ENCODE peak calls at places on chromosomes 11 and 22, in four cellular contexts. M is GM12878, P is K562, R is HepG2. H is an unnamed sample.

GRCh38 chr11:47317078-47317828 is 35.2 kb downstream of the MYBPC3 start:
- DNase-seq in M (no peak), R (no peak), P (no peak), H (no peak)

GRCh38 chr22:47918936-47919505 is 1156.6 kb downstream of the TBC1D22A start:
- DNase-seq in R (no peak), P (no peak), M (no peak), H (no peak)

GRCh38 chr11:2208691-2209369 is 37.2 kb upstream of the TH start:
- DNase-seq in M (no peak), R (peak), P (no peak), H (no peak)

GRCh38 chr11:64888406-64888757 is 10.0 kb upstream of the EHD1 start:
- DNase-seq in P (no peak), M (no peak), R (no peak), H (no peak)

GRCh38 chr22:45966320-45966891 is 10.6 kb downstream of the WNT7B start:
- DNase-seq in R (no peak), M (no peak), P (no peak), H (no peak)

GRCh38 chr11:85299247-85299646 is 327.9 kb downstream of the DLG2 start:
- DNase-seq in R (no peak), P (no peak), M (no peak), H (no peak)

GRCh38 chr22:20610243-20610686 is 102.9 kb downstream of the MED15 start:
- DNase-seq in R (no peak), P (no peak), M (no peak), H (no peak)

GRCh38 chr22:31139866-31140716 is at the start of gene PLA2G3:
- DNase-seq in M (no peak), R (peak), P (peak), H (no peak)

GRCh38 chr11:115503083-115503885 is 931 bp downstream of the CADM1 start:
- DNase-seq in M (no peak), P (no peak), R (peak), H (peak)

GRCh38 chr11:112961751-112962747 is 829 bp downstream of the NCAM1 start:
- DNase-seq in P (no peak), M (no peak), R (no peak), H (peak)

GRCh38 chr11:130897262-130898182 is 18.8 kb downstream of the SNX19 start:
- DNase-seq in R (no peak), M (no peak), P (no peak), H (no peak)

GRCh38 chr11:63620928-63621539 is 6.8 kb upstream of the PLAAT3 start:
- DNase-seq in R (no peak), P (no peak), M (no peak), H (no peak)

GRCh38 chr22:38868886-38869381 is 3.1 kb downstream of the CBX6 start:
- DNase-seq in P (peak), M (no peak), R (peak), H (peak)

GRCh38 chr11:72226701-72227100 is 2.1 kb downstream of the INPPL1 start:
- DNase-seq in M (no peak), P (no peak), R (no peak), H (no peak)

GRCh38 chr11:111456086-111456858 is 55.9 kb downstream of the BTG4 start:
- DNase-seq in P (no peak), M (no peak), R (no peak), H (no peak)

GRCh38 chr11:114059278-114059983 is at the start of gene ZBTB16:
- DNase-seq in M (no peak), P (peak), R (no peak), H (peak)

GRCh38 chr22:44735518-44736428 is 16.6 kb upstream of the ARHGAP8 start:
- DNase-seq in P (peak), R (peak), M (no peak), H (peak)

GRCh38 chr11:78419327-78419726 is 1.7 kb upstream of the GAB2 start:
- DNase-seq in M (no peak), R (no peak), P (no peak), H (no peak)

GRCh38 chr22:20523118-20523983 is 15.9 kb downstream of the MED15 start:
- DNase-seq in P (peak), R (no peak), M (no peak), H (peak)

GRCh38 chr11:127926721-127927120 is 660.6 kb downstream of the ETS1 start:
- DNase-seq in P (no peak), M (no peak), R (no peak), H (no peak)

GRCh38 chr11:94402355-94402754 is 1.1 kb upstream of the GPR83 start:
- DNase-seq in P (no peak), M (no peak), R (peak), H (no peak)

DNA sequence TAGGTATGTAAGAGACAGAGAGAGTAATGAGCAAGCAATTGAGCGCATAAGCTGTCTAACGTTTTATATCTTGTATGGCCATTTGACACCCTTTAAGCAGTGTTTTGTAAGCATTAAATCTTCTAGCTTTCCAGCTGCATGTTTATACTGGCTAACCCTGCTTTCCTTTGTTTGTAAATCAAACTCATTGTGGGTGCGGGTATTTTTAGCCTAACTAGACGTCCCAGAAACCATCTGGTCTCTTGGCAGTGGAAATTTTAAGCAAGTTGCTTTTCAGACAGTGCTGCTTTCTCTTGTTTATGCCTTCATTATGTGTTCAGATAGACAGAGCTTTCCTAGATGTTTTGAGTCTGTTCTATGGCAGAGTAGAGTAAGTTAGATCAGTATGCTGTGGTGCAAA is 73.5 kb downstream of the RNF169 start:
- DNase-seq in R (no peak), M (no peak), P (no peak), H (no peak)
- TF ChIP-seq TARDBP in R (no peak), M (no peak), P (no peak), H (no peak)

DNA sequence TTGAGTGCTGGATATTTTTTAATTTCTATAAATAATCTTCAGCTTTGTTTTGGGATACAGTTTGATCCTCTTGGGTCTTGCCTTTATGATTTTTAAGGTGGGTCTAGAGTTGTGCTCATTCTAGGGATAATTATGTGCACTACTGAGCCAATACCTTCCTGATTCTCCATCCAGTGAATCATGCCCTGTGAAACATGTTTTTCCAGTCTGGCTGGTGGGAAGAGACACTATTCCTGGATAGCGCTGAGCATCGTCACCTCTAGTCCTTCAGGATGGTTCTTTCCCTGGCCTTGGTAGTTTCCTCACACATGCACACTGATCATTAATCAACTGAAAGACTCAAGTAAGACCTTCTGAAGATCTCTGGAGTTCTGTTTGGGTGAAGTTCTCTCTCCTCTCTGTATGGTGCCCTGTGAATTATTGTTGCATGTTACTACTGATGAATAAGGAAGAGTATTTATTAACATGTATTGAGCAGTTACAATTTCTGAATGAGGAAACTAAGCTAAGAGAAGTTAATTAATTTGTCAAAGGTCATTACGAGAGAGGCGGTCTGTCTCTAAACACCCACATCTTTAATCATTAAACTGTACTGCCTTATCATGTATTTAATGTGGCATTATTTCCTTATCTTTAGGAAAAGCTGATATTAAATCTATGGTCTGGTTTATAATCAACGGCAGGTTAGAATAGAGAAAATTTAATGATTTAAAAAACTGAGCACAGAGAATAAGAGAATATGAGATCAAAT is 39.1 kb upstream of the LIPT2 start:
- DNase-seq in R (no peak), M (no peak), P (no peak), H (no peak)
- TF ChIP-seq SP1 in R (no peak), M (no peak), P (no peak), H (no peak)

GRCh38 chr22:28379075-28379806 is 300.4 kb downstream of the TTC28 start:
- DNase-seq in P (no peak), R (peak), M (no peak), H (no peak)
- TF ChIP-seq TARDBP in P (no peak), R (no peak), M (no peak), H (no peak)

DNA sequence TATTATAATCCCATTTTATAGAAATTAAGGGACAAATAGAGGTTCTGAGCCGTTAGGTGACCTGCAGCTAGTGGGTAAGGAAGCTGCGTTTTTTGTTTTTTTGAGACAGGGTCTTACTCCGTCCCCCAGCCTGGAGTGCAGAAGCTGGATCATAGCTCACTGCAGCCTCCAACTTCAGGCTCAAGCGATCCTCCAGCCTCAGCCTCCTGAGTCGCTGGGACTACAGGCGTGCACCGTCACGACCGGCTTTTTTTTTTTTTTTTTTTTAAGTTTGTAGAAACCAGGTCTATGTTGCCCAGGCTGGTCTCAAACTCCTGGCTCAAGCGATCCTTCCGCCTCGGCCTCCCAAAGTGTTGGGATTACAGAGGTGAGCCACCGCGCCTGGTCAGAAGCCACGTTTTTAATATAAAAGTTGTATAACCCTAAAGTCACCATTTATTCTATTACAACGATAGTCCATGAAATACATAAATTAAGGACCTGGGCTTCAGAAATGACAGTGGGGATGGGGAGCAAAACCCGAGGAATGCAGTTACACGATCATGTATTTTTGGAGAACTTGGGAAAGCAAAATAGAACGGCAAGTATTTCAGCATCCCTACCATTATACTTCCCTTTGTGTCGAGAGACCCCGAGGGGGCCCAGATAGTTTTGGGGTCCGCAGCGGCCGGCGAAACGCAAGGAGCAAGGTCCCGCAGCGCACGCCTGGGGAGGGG is 638 bp downstream of the SAAL1 start:
- DNase-seq in R (no peak), M (no peak), P (peak), H (no peak)
- TF ChIP-seq SP1 in R (no peak), M (no peak), P (no peak), H (no peak)

DNA sequence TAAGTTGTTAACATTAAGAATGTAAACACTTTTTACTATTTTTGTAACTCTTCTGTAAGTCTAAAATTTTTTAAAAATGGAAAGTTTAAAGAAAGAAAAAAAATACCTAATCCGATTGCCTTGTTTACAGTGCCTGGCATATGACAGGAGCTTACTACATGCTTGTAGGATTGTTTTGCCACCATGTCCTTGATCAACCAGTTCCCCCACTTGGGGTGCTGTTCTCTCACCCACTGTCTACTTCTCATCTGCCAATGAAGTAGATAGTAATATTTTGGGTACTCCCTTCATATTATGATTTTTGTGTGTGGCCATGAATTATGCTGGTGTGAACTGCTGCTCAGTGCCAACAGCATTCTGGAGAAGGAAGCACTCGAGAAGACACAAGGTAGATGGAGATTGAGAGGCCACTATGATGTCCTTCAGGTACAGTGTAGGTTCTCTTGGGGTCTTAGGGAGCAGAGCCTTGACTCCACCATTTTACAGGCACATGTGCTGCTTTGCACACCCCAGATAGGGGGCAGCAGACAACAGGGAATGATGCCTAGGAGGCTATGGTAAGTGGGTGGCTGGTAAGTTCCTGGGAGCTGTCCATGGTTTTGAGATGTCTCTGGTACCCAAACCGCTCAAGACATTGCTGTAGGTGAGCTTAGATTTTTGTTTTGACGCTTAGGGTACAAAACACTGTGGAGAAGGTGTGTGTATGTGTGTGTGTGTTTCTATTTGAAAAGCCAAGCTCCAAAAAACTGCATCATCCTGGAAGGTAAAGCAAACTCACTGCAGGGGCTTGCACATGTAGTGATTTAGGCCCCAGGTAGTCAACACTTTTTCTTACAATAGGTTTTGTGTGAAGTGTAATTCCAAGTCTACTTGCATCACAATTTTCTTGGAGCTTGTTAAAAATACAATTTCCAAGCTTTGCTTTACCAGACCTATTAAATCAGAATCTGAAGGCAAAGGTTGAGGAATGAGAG is 494.5 kb upstream of the LARGE1 start:
- DNase-seq in P (peak), R (peak), M (peak), H (peak)
- TF ChIP-seq TARDBP in P (no peak), R (no peak), M (no peak), H (no peak)

GRCh38 chr22:37266581-37267127 is 15.7 kb upstream of the CYTH4 start:
- DNase-seq in R (no peak), M (no peak), P (no peak), H (no peak)

GRCh38 chr22:37267661-37268413 is 14.5 kb upstream of the CYTH4 start:
- DNase-seq in P (no peak), R (no peak), M (no peak), H (no peak)

GRCh38 chr22:37269930-37270678 is 12.2 kb upstream of the CYTH4 start:
- DNase-seq in R (no peak), P (no peak), M (no peak), H (no peak)

GRCh38 chr22:37263966-37264887 is 18.1 kb upstream of the CYTH4 start:
- DNase-seq in R (no peak), P (no peak), M (no peak), H (no peak)

GRCh38 chr22:37267128-37267587 is 15.2 kb upstream of the CYTH4 start:
- DNase-seq in M (no peak), P (peak), R (no peak), H (peak)
- TF ChIP-seq SP1 in M (no peak), P (no peak), R (no peak), H (no peak)

GRCh38 chr11:125132071-125132470 is 20.6 kb upstream of the TMEM218 start:
- DNase-seq in P (no peak), R (no peak), M (no peak), H (no peak)

GRCh38 chr11:125129316-125129990 is 18.0 kb upstream of the TMEM218 start:
- DNase-seq in M (no peak), R (no peak), P (no peak), H (no peak)

GRCh38 chr11:125128450-125128849 is 17.0 kb upstream of the TMEM218 start:
- DNase-seq in R (no peak), P (no peak), M (no peak), H (no peak)

DNA sequence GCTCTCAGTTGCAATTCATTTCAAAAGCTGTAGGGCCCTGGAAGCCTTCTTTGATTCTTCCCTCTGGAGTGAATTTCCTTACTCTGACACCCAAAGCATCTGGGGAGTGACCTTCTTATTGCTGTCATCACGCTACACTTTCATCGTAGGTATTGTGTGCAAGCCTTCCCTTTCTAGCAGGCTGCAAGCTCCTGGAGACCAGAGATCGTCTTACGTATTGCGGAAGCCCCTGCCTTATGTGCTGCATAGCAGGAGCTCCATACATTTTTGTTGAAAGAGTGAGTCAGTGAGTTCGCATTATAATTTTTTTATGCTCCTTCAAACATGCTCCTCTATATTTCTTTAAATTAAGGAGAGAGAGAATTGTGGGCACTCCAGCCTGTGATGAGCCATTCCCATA is 21.2 kb upstream of the TMEM218 start:
- DNase-seq in M (no peak), R (no peak), P (no peak), H (no peak)
- TF ChIP-seq TARDBP in M (no peak), R (no peak), P (no peak), H (no peak)